ENCODE peak calls at places on chromosomes 12 and 14, in seven cellular contexts. L is LoVo; G is activated CD8-positive, alpha-beta memory T cell treated with anti-CD3 and anti-CD28 coated beads, Interleukin-2, amount 10 ng/mL, durations not matched to agents 7 days and 5 days; E is AG04450; M is left cardiac atrium; J is SK-N-SH; P is naive thymus-derived CD8-positive, alpha-beta T cell. F is an unnamed sample.

GRCh38 chr12:44616385-44616784 is 259.7 kb downstream of the NELL2 start:
- DNase-seq in E (no peak), L (no peak), G (no peak), J (no peak), M (no peak), P (no peak), F (no peak)

GRCh38 chr14:35534884-35535793 is 1.2 kb downstream of the INSM2 start:
- DNase-seq in L (no peak), E (peak), G (peak), J (peak), P (peak), M (peak), F (peak)

GRCh38 chr12:89969098-89969497 is 260.5 kb upstream of the ATP2B1 start:
- DNase-seq in M (no peak), E (no peak), L (peak), P (no peak), G (no peak), J (no peak), F (no peak)

GRCh38 chr12:12612403-12612802 is 727 bp downstream of the CREBL2 start:
- DNase-seq in E (peak), P (no peak), M (no peak), L (peak), J (peak), G (peak), F (peak)

GRCh38 chr12:3201741-3202500 is 124.7 kb downstream of the TSPAN9 start:
- DNase-seq in M (no peak), P (no peak), J (no peak), L (no peak), E (no peak), G (no peak), F (no peak)

GRCh38 chr12:45583011-45583657 is 146.4 kb upstream of the ARID2 start:
- DNase-seq in E (peak), M (peak), L (no peak), J (peak), G (no peak), P (no peak), F (no peak)

GRCh38 chr12:5808956-5809355 is 136.1 kb downstream of the ANO2 start:
- DNase-seq in M (no peak), P (no peak), G (no peak), L (peak), J (no peak), E (no peak), F (peak)

GRCh38 chr12:115072712-115073111 is 388.7 kb upstream of the TBX3 start:
- DNase-seq in E (no peak), M (no peak), J (no peak), L (no peak), G (no peak), P (no peak), F (no peak)

GRCh38 chr14:61063461-61063860 is 82.4 kb downstream of the SLC38A6 start:
- DNase-seq in G (no peak), L (no peak), J (no peak), E (no peak), M (no peak), P (no peak), F (no peak)

GRCh38 chr14:78985668-78986073 is 815.5 kb downstream of the NRXN3 start:
- DNase-seq in G (no peak), J (peak), E (no peak), M (no peak), L (no peak), P (no peak), F (peak)

GRCh38 chr12:59858508-59858907 is 262.7 kb downstream of the SLC16A7 start:
- DNase-seq in E (no peak), G (no peak), J (no peak), L (no peak), M (no peak), P (no peak), F (no peak)

GRCh38 chr12:64733857-64734256 is 25.3 kb downstream of the GNS start:
- DNase-seq in G (no peak), M (peak), L (peak), P (no peak), J (no peak), E (no peak), F (no peak)

GRCh38 chr12:76798864-76799263 is 34.9 kb downstream of the ZDHHC17 start:
- DNase-seq in P (no peak), G (no peak), L (no peak), J (no peak), E (no peak), M (no peak), F (no peak)

GRCh38 chr14:24083462-24083861 is 10.6 kb upstream of the PCK2 start:
- DNase-seq in M (no peak), E (no peak), L (no peak), J (no peak), P (no peak), G (no peak), F (no peak)

GRCh38 chr14:94282991-94283723 is 9.9 kb downstream of the SERPINA10 start:
- DNase-seq in P (no peak), J (no peak), G (no peak), E (no peak), L (no peak), M (no peak), F (no peak)

GRCh38 chr12:70719672-70720420 is 82.6 kb upstream of the PTPRB start:
- DNase-seq in M (peak), L (peak), G (no peak), P (peak), E (no peak), J (peak), F (peak)

GRCh38 chr12:63814146-63814774 is 30.2 kb upstream of the SRGAP1 start:
- DNase-seq in J (no peak), P (no peak), E (no peak), L (no peak), M (no peak), G (no peak), F (no peak)

GRCh38 chr12:128449146-128449894 is 182.3 kb downstream of the TMEM132C start:
- DNase-seq in L (no peak), G (no peak), P (no peak), M (no peak), J (peak), E (no peak), F (no peak)

GRCh38 chr12:87815738-87816137 is 213.5 kb downstream of the C12orf50 start:
- DNase-seq in L (no peak), E (no peak), M (no peak), G (no peak), J (no peak), P (no peak), F (no peak)

F was measured in astrocyte of the cerebellum.